ENCODE peak calls at places on chromosomes 2 and 18, in nine cellular contexts. X, V, J, F, P, M, E, Y and L are unnamed samples.

GRCh38 chr18:50836521-50836957 is 16.7 kb upstream of the MRO start:
- DNase-seq in X (no peak), V (no peak), J (peak), F (peak), P (no peak), M (peak), E (no peak), Y (no peak), L (peak)

GRCh38 chr2:219309278-219309677 is at the start of gene PTPRN:
- DNase-seq in X (no peak), V (no peak), J (peak), F (peak), P (no peak), M (no peak), E (peak), Y (peak), L (no peak)

GRCh38 chr2:30191831-30192271 is 39.5 kb upstream of the LBH start:
- DNase-seq in X (no peak), V (no peak), J (no peak), F (no peak), P (no peak), M (no peak), E (no peak), Y (no peak), L (no peak)

GRCh38 chr2:32559136-32559535 is 68.7 kb upstream of the TTC27 start:
- DNase-seq in X (no peak), V (no peak), J (peak), F (no peak), P (no peak), M (no peak), E (peak), Y (no peak), L (no peak)

GRCh38 chr2:39243469-39244123 is at the start of gene CDKL4:
- DNase-seq in X (peak), V (no peak), J (peak), F (peak), P (peak), M (peak), E (peak), Y (no peak), L (no peak)

GRCh38 chr2:2743164-2743571 is 412.1 kb upstream of the MYT1L start:
- DNase-seq in X (no peak), V (no peak), J (peak), F (no peak), P (no peak), M (no peak), E (peak), Y (no peak), L (no peak)

GRCh38 chr2:30267161-30267568 is 35.8 kb downstream of the LBH start:
- DNase-seq in X (no peak), V (no peak), J (no peak), F (no peak), P (peak), M (no peak), E (no peak), Y (no peak), L (no peak)

GRCh38 chr2:18750662-18751554 is 161.5 kb upstream of the NT5C1B start:
- DNase-seq in X (no peak), V (no peak), J (peak), F (no peak), P (no peak), M (no peak), E (no peak), Y (no peak), L (no peak)

GRCh38 chr18:76548541-76548940 is 53.5 kb upstream of the ZNF516 start:
- DNase-seq in X (no peak), V (no peak), J (no peak), F (no peak), P (no peak), M (no peak), E (no peak), Y (no peak), L (no peak)